ENCODE peak calls at places on chromosomes 4 and X, in four cellular contexts. D, I, C and M are unnamed samples.

GRCh38 chr4:165318982-165319381 is 8.5 kb upstream of the MSMO1 start:
- DNase-seq in D (no peak), I (no peak), C (no peak), M (no peak)

GRCh38 chr4:149264093-149264733 is 551.4 kb downstream of the IQCM start:
- DNase-seq in D (no peak), I (peak; percentile 74), C (no peak), M (no peak)

GRCh38 chrX:110381216-110381615 is 22.6 kb downstream of the RTL9 start:
- DNase-seq in D (no peak), I (peak; percentile 19), C (no peak), M (no peak)

GRCh38 chr4:109032676-109033075 is 269.8 kb downstream of the COL25A1 start:
- DNase-seq in D (no peak), I (no peak), C (no peak), M (no peak)

GRCh38 chr4:153205028-153205648 is 895 bp downstream of the TRIM2 start:
- DNase-seq in D (no peak), I (no peak), C (peak; percentile 39), M (peak; percentile 22)

GRCh38 chrX:39065051-39065871 is 264.0 kb downstream of the MID1IP1 start:
- DNase-seq in D (peak; percentile 19), I (no peak), C (no peak), M (no peak)

GRCh38 chr4:24570172-24570571 is 14.2 kb downstream of the DHX15 start:
- DNase-seq in D (no peak), I (no peak), C (no peak), M (no peak)

GRCh38 chrX:131199086-131199485 is 90.0 kb downstream of the IGSF1 start:
- DNase-seq in D (no peak), I (no peak), C (no peak), M (no peak)

GRCh38 chr4:140330311-140330900 is 43.0 kb upstream of the SCOC start:
- DNase-seq in D (no peak), I (peak; percentile 74), C (no peak), M (no peak)

GRCh38 chrX:41409006-41409405 is 38.1 kb upstream of the NYX start:
- DNase-seq in D (no peak), I (no peak), C (no peak), M (no peak)

GRCh38 chrX:111507931-111508330 is 3.5 kb upstream of the SERTM2 start:
- DNase-seq in D (no peak), I (no peak), C (no peak), M (no peak)

GRCh38 chrX:3442685-3443084 is 96.2 kb upstream of the MXRA5 start:
- DNase-seq in D (no peak), I (no peak), C (no peak), M (no peak)

GRCh38 chrX:107713205-107714195 is 62.1 kb downstream of the TSC22D3 start:
- DNase-seq in D (no peak), I (peak; percentile 34), C (peak; percentile 62), M (no peak)

GRCh38 chr4:41471672-41472071 is 66.3 kb upstream of the LIMCH1 start:
- DNase-seq in D (no peak), I (no peak), C (no peak), M (no peak)

GRCh38 chr4:174377613-174378012 is 93.9 kb downstream of the CEP44 start:
- DNase-seq in D (no peak), I (no peak), C (no peak), M (no peak)

DNA sequence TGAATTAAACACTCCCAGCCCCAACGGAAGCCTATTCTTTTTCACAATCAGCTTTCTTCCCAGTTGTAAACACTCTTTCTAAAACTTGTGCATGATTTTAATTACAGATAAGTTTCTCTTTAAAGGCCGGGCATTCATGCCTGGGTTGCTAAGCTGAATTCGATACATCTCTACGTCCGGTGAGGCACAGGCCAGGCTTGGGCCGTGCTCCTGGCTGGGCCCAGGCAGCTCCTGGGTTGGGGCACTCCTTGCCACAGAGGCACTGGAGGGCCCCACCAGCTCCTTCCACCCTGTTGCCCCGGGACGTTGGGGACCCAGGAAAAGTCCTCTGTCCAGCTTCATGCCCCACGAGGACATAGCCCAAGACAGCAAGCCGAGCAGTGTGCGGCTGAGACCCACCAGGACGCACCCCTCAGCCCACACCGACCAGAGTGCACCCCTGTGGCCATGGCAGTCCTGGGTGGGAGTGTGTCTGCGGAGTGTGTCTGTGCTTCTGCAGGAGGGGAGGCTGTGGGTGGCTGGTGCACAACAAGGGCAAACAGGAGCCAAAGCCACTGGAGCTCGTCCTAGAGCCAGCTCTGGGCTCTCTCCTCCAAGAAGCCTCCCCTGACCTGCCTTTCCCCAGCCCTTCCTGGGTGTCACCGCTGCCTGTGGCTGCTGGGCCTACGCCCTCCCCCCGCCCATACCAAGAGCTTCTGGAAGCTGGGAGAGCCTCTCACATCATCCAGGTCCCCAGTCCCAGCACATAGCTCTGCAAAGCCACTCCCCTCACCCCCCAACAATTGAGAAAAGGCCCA is 128.0 kb upstream of the NKX1-1 start:
- DNase-seq in D (no peak), I (no peak), C (no peak), M (no peak)
- H3K27me3 ChIP-seq in D (no peaks in the 10 kb centered on the region), I (peaks cover 6% of the 10 kb centered on the region), C (no peaks in the 10 kb centered on the region), M (no peaks in the 10 kb centered on the region)

GRCh38 chr4:81508786-81509574 is 37.3 kb upstream of the RASGEF1B start:
- DNase-seq in D (no peak), I (no peak), C (no peak), M (peak; percentile 20)
- H3K4me3 ChIP-seq in D (no peak overlapping the region), I (no peak overlapping the region), C (no peak overlapping the region), M (no peak overlapping the region)

DNA sequence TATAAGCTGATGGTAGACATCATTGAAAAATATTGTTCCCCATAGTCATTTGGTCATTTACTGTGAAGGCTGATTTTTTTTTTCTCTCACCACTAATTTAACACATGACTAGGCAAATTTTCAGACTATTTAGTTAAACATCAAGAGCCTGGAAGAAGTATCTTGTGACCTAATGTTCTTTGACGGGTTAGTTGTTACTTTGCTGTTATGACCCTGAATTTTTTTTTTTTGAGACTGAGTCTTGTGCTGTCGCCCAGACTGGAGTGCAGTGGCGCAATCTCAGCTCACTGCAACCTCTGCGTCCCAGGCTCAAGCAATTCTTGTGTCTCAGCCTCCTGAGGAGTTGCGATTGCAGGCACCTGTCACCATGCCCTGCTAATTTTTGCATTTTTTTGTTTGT is 67.0 kb downstream of the HPF1 start:
- DNase-seq in D (no peak), I (no peak), C (no peak), M (no peak)
- H3K27me3 ChIP-seq in D (no peaks in the 10 kb centered on the region), I (no peaks in the 10 kb centered on the region), C (no peaks in the 10 kb centered on the region), M (no peaks in the 10 kb centered on the region)

GRCh38 chr4:169012049-169012448 is 2.0 kb upstream of the CBR4 start:
- DNase-seq in D (no peak), I (no peak), C (no peak), M (no peak)

GRCh38 chr4:169005453-169006099 is 4.5 kb downstream of the CBR4 start:
- DNase-seq in D (no peak), I (peak; percentile 51), C (no peak), M (no peak)

GRCh38 chr4:169009281-169010124 is 552 bp downstream of the CBR4 start:
- DNase-seq in D (no peak), I (peak; percentile 70), C (peak; percentile 61), M (peak; percentile 75)

GRCh38 chr4:169010125-169011023 is at the start of gene CBR4:
- DNase-seq in D (peak; percentile 98), I (peak; percentile 99), C (peak; percentile 97), M (peak; percentile 97)

DNA sequence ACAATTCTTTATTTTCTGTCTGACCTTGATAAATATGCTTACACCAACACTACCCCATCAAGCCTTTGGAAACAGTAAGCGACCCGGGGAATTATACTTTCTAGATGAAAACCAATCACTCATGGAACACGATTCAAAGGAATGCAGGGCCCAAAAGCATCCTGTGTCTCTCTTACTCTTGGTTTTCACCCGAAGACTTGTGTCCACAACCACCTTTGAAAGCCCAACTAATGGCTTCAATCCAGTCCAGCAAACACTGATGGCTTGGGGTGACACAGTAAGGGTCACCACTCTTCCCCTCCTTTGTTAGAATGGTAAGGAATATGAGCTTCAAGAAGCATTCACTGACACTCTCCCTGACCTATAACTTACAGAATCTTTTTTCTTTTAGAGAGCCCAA is 1.6 kb downstream of the CBR4 start:
- DNase-seq in D (no peak), I (no peak), C (no peak), M (no peak)
- H3K4me3 ChIP-seq in D (peak overlapping the region; percentile 27), I (peak overlapping the region; percentile 70), C (peak overlapping the region; percentile 64), M (peak overlapping the region; percentile 76)

DNA sequence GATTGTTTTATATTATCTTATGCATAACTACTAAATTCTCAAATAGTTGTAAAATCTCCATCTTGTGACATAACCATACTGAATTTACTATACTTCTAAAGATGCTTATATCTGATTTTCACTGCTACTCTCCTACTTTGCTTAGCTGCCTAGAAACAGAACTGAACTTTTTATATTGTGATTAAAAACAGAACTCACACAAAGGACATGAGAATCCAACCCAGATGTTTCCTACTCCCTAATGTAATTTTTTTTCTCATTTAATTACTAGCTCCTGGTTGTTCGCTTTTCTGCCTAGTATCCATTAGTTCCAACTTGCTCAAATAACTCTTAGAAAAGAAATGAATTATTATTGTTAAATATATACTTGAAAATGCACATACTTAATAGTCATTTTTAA is 283.5 kb upstream of the ACTRT1 start:
- DNase-seq in D (no peak), I (no peak), C (no peak), M (no peak)
- H3K27me3 ChIP-seq in D (no peaks in the 10 kb centered on the region), I (no peaks in the 10 kb centered on the region), C (no peaks in the 10 kb centered on the region), M (no peaks in the 10 kb centered on the region)